ENCODE peak calls at places on chromosomes 6 and 20, in five cellular contexts. E is ureter, H is neuronal stem cell, C is M059J, P is NCI-H748 treated with DMSO at 0.1 percent for 48 hours. T is an unnamed sample.
A peak's percentile ranks its signal among the peaks of the same experiment; 100 is the strongest.

GRCh38 chr6:1088441-1089001 is 223.4 kb upstream of the FOXQ1 start:
- DNase-seq in E (no peak), H (no peak), C (no peak), P (no peak), T (no peak)

GRCh38 chr6:146670161-146670560 is 71.4 kb downstream of the ADGB start:
- DNase-seq in E (no peak), H (no peak), C (peak; percentile 62), P (no peak), T (no peak)

GRCh38 chr20:61980647-61981583 is 84.8 kb downstream of the TAF4 start:
- DNase-seq in E (no peak), H (no peak), C (no peak), P (no peak), T (peak; percentile 29)

GRCh38 chr6:26223213-26223612 is 136.0 kb downstream of the HFE start:
- DNase-seq in E (no peak), H (no peak), C (peak; percentile 56), P (peak; percentile 78), T (no peak)

GRCh38 chr20:3681931-3682820 is at the start of gene ADAM33:
- DNase-seq in E (no peak), H (no peak), C (no peak), P (no peak), T (no peak)

GRCh38 chr20:39378781-39379180 is 416.6 kb downstream of the DHX35 start:
- DNase-seq in E (no peak), H (no peak), C (no peak), P (no peak), T (no peak)

GRCh38 chr6:22112490-22112889 is 184.3 kb downstream of the PRL start:
- DNase-seq in E (no peak), H (no peak), C (no peak), P (no peak), T (peak; percentile 71)

GRCh38 chr20:41604002-41604401 is 14.2 kb downstream of the CHD6 start:
- DNase-seq in E (no peak), H (no peak), C (no peak), P (no peak), T (no peak)

GRCh38 chr6:125950293-125950692 is 6.3 kb upstream of the HINT3 start:
- DNase-seq in E (no peak), H (no peak), C (peak; percentile 89), P (no peak), T (peak; percentile 40)

GRCh38 chr20:6595704-6596103 is 171.8 kb upstream of the BMP2 start:
- DNase-seq in E (no peak), H (no peak), C (peak; percentile 25), P (no peak), T (no peak)

T was measured in trophoblast cell.